ENCODE peak calls at places on chromosomes 5 and 9, in eight cellular contexts. V, G, J, A, Q, D, U and T are unnamed samples.

GRCh38 chr9:90128587-90129190 is 513.9 kb downstream of the DIRAS2 start:
- DNase-seq in V (no peak), G (no peak), J (no peak), A (no peak), Q (no peak), D (no peak), U (no peak), T (no peak)

GRCh38 chr9:112719292-112719691 is 1.4 kb upstream of the INIP start:
- DNase-seq in V (no peak), G (peak), J (peak), A (no peak), Q (no peak), D (no peak), U (no peak), T (no peak)

GRCh38 chr9:29701971-29702370 is 2128.7 kb upstream of the C9orf72 start:
- DNase-seq in V (no peak), G (no peak), J (no peak), A (no peak), Q (no peak), D (no peak), U (no peak), T (no peak)

GRCh38 chr9:137295313-137296213 is 6.5 kb downstream of the NRARP start:
- DNase-seq in V (peak), G (no peak), J (peak), A (peak), Q (peak), D (peak), U (no peak), T (peak)

GRCh38 chr5:7094626-7095025 is 301.3 kb upstream of the ADCY2 start:
- DNase-seq in V (peak), G (no peak), J (no peak), A (no peak), Q (no peak), D (no peak), U (no peak), T (no peak)

GRCh38 chr5:159899067-159900049 is 16.9 kb upstream of the ADRA1B start:
- DNase-seq in V (no peak), G (peak), J (no peak), A (no peak), Q (no peak), D (no peak), U (no peak), T (no peak)

GRCh38 chr5:95808686-95809413 is 13.7 kb downstream of the GLRX start:
- DNase-seq in V (no peak), G (no peak), J (peak), A (peak), Q (peak), D (peak), U (peak), T (peak)

GRCh38 chr5:138180183-138180782 is 1.4 kb downstream of the KIF20A start:
- DNase-seq in V (peak), G (peak), J (peak), A (no peak), Q (no peak), D (no peak), U (no peak), T (no peak)

GRCh38 chr5:74576941-74577456 is 63.5 kb downstream of the ENC1 start:
- DNase-seq in V (no peak), G (peak), J (peak), A (no peak), Q (no peak), D (no peak), U (no peak), T (no peak)

GRCh38 chr9:71681104-71681707 is 87.1 kb downstream of the CEMIP2 start:
- DNase-seq in V (no peak), G (peak), J (no peak), A (no peak), Q (no peak), D (no peak), U (no peak), T (no peak)

GRCh38 chr5:147538232-147538631 is 28.4 kb upstream of the DPYSL3 start:
- DNase-seq in V (no peak), G (peak), J (no peak), A (no peak), Q (no peak), D (no peak), U (no peak), T (no peak)

GRCh38 chr9:9791621-9792020 is 821.2 kb downstream of the PTPRD start:
- DNase-seq in V (no peak), G (peak), J (no peak), A (no peak), Q (no peak), D (no peak), U (no peak), T (no peak)

GRCh38 chr5:94893404-94894145 is 275.1 kb downstream of the SLF1 start:
- DNase-seq in V (peak), G (peak), J (no peak), A (no peak), Q (no peak), D (no peak), U (no peak), T (no peak)